ENCODE peak calls at places on chromosomes 11 and 22, in eight cellular contexts. Z is GM23248, M is endothelial cell of umbilical vein, O is substantia nigra, F is heart left ventricle, H is GM23338, J is small intestine, Y is neural progenitor cell. K is an unnamed sample.

GRCh38 chr22:27804683-27805297 is 3.2 kb upstream of the MN1 start:
- DNase-seq in Y (peak), F (peak), O (peak), J (peak), M (peak), Z (peak), H (peak), K (peak)

GRCh38 chr11:111419641-111420327 is 40.7 kb upstream of the POU2AF1 start:
- DNase-seq in H (no peak), Z (no peak), O (no peak), M (no peak), Y (no peak), F (no peak), J (peak), K (peak)

GRCh38 chr11:67615455-67616430 is 9.0 kb downstream of the NDUFV1 start:
- DNase-seq in Y (peak), O (no peak), Z (peak), J (peak), H (peak), F (peak), M (no peak), K (peak)

GRCh38 chr22:37906364-37907008 is 389 bp downstream of the MICALL1 start:
- DNase-seq in F (no peak), O (no peak), H (peak), J (no peak), Y (peak), Z (peak), M (no peak), K (peak)

GRCh38 chr11:4455439-4455838 is 6.3 kb downstream of the OR52K2 start:
- DNase-seq in H (no peak), F (no peak), M (no peak), Y (no peak), J (no peak), O (no peak), Z (no peak), K (no peak)

GRCh38 chr11:16809901-16810668 is 71.6 kb downstream of the C11orf58 start:
- DNase-seq in Z (peak), F (peak), M (peak), J (no peak), O (peak), Y (no peak), H (no peak), K (no peak)

GRCh38 chr11:112211556-112211955 is 14.7 kb upstream of the PTS start:
- DNase-seq in J (no peak), O (no peak), F (no peak), M (no peak), Z (no peak), H (no peak), Y (no peak), K (no peak)

GRCh38 chr22:38126928-38127668 is 16.6 kb upstream of the BAIAP2L2 start:
- DNase-seq in Z (no peak), F (no peak), M (no peak), Y (peak), J (no peak), O (no peak), H (no peak), K (no peak)

GRCh38 chr11:122779047-122779629 is 59.2 kb upstream of the CRTAM start:
- DNase-seq in F (no peak), O (no peak), J (no peak), Y (no peak), M (no peak), H (no peak), Z (no peak), K (no peak)

GRCh38 chr11:112745958-112746357 is 215.3 kb upstream of the NCAM1 start:
- DNase-seq in O (no peak), J (no peak), M (no peak), Z (no peak), F (no peak), H (no peak), Y (no peak), K (no peak)

GRCh38 chr11:46006418-46007070 is 84.1 kb downstream of the LARGE2 start:
- DNase-seq in M (peak), J (peak), Z (peak), F (no peak), O (no peak), H (peak), Y (peak), K (peak)

GRCh38 chr11:76321340-76321739 is 59.6 kb downstream of the THAP12 start:
- DNase-seq in Z (no peak), O (no peak), H (peak), M (no peak), J (no peak), Y (no peak), F (no peak), K (peak)

GRCh38 chr11:84899740-84900139 is 727.4 kb downstream of the DLG2 start:
- DNase-seq in O (no peak), Z (peak), Y (peak), H (peak), M (no peak), J (no peak), F (no peak), K (no peak)

GRCh38 chr22:48651036-48651890 is 1176.4 kb downstream of the BRD1 start:
- DNase-seq in H (no peak), Z (no peak), O (peak), M (no peak), Y (no peak), J (no peak), F (no peak), K (no peak)

GRCh38 chr11:45157247-45158209 is 11.1 kb downstream of the PRDM11 start:
- DNase-seq in J (no peak), Z (no peak), Y (no peak), F (no peak), M (no peak), H (no peak), O (no peak), K (no peak)

GRCh38 chr11:26578998-26579635 is 7.1 kb upstream of the MUC15 start:
- DNase-seq in M (no peak), Y (no peak), J (no peak), H (no peak), O (no peak), F (no peak), Z (peak), K (no peak)

GRCh38 chr11:13260963-13261599 is 16.5 kb upstream of the BMAL1 start:
- DNase-seq in Y (no peak), H (no peak), O (no peak), Z (peak), F (peak), J (no peak), M (peak), K (no peak)

GRCh38 chr22:20803696-20804324 is 29.9 kb downstream of the SERPIND1 start:
- DNase-seq in O (no peak), Z (peak), Y (peak), H (peak), M (peak), F (peak), J (peak), K (no peak)

GRCh38 chr11:71548716-71549151 is 514 bp downstream of the KRTAP5-9 start:
- DNase-seq in F (no peak), Y (peak), O (no peak), J (no peak), M (no peak), H (no peak), Z (no peak), K (no peak)

GRCh38 chr11:61569701-61570100 is 11.2 kb downstream of the SYT7 start:
- DNase-seq in O (no peak), Z (no peak), H (no peak), M (no peak), F (no peak), J (no peak), Y (no peak), K (no peak)

GRCh38 chr11:115488945-115489344 is 15.3 kb downstream of the CADM1 start:
- DNase-seq in Y (no peak), H (no peak), F (no peak), J (peak), Z (no peak), M (no peak), O (no peak), K (no peak)

GRCh38 chr11:120413480-120413879 is 77.3 kb downstream of the ARHGEF12 start:
- DNase-seq in O (no peak), Y (no peak), M (no peak), Z (peak), H (no peak), J (no peak), F (no peak), K (no peak)

GRCh38 chr11:11681536-11681935 is 59.7 kb upstream of the GALNT18 start:
- DNase-seq in M (no peak), J (no peak), Y (no peak), H (no peak), Z (no peak), O (no peak), F (no peak), K (no peak)

DNA sequence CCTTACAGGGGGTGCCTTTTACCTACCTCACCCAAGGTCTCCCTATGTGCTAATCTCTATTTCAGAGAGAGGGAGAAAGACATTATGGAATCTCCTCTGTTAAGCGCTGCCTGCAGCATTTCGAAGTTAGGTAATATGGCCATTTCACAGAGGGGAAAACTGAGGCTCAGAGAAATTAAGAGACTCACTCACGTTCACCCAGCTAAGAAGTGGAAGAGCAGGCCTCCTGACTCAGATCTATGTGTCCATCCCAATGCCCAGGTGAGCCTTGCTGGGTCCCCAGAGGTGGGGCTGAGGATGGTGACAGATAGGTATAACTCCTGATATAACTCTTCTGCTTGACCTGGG is 147.0 kb downstream of the FBXO7 start:
- DNase-seq in Y (no peak), M (no peak), F (no peak), O (no peak), Z (no peak), J (no peak), H (no peak), K (no peak)
- H3K27ac ChIP-seq in Y (peak), M (no peak), F (peak), O (no peak), Z (peak), J (peak), H (no peak), K (no peak)

GRCh38 chr22:33789690-33790253 is 130.5 kb downstream of the LARGE1 start:
- DNase-seq in J (no peak), Y (no peak), Z (no peak), M (no peak), H (no peak), O (no peak), F (no peak), K (no peak)

GRCh38 chr22:33796494-33796893 is 123.8 kb downstream of the LARGE1 start:
- DNase-seq in H (peak), J (no peak), M (no peak), O (no peak), Y (no peak), F (no peak), Z (no peak), K (no peak)

GRCh38 chr22:33793464-33793863 is 126.8 kb downstream of the LARGE1 start:
- DNase-seq in H (no peak), M (no peak), J (no peak), F (no peak), Z (no peak), Y (no peak), O (no peak), K (no peak)

GRCh38 chr22:33788927-33789326 is 131.3 kb downstream of the LARGE1 start:
- DNase-seq in F (no peak), Y (no peak), M (no peak), H (no peak), Z (no peak), O (no peak), J (no peak), K (no peak)

DNA sequence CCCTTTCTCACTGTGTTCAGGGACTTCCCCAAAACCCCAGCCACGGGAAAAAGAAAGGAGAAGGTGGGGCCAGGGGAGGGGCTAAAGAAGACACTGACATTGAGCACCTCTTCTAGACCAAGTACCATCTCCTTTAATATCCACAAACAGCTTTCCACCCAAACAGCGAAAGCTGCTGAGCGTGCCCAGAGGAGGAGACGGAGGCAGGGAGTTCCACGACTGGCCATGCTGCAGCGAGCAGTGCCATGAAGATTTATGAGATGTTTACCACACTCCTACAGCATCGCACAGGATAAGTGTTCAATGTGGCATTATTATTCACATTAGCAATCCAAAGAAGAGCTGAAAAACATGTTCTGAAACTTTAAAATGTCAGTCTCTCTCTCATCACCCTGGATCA is 127.4 kb downstream of the LARGE1 start:
- DNase-seq in F (no peak), M (no peak), J (no peak), Y (no peak), O (no peak), H (no peak), Z (peak), K (no peak)
- H3K27ac ChIP-seq in F (no peak), M (no peak), J (no peak), Y (no peak), O (no peak), H (no peak), Z (no peak), K (no peak)

GRCh38 chr11:64253043-64253442 is 1.7 kb downstream of the PLCB3 start:
- DNase-seq in F (no peak), Z (no peak), M (no peak), J (no peak), Y (no peak), O (no peak), H (no peak), K (no peak)
- H3K27ac ChIP-seq in F (no peak), Z (no peak), M (no peak), J (peak), Y (no peak), O (no peak), H (peak), K (no peak)

DNA sequence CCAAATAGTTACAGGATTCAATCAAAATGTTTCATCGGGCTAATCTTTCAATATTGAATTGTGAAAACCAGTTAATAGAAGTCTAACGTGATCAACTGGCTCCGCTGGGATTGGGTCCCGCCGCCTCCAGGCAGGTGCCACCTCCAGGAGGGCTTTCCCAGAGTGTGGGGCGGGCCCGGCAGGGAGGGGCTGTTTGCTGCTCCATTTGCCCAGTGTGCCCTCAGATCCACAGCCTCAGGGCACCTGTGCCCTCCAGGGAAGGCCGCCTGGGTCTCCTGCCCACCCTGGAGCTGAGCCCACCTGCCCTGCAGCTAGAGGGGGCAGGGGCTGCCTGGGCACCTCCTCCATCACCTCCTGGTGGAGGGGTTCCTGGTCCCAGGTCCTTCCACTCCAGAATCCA is 17.9 kb downstream of the BRSK2 start:
- DNase-seq in O (no peak), M (no peak), J (no peak), H (no peak), Y (no peak), F (no peak), Z (no peak), K (no peak)
- H3K27ac ChIP-seq in O (no peak), M (no peak), J (no peak), H (no peak), Y (no peak), F (no peak), Z (no peak), K (no peak)

K was measured in pancreas.